ENCODE peak calls at places on chromosome 1, in seven cellular contexts. A is GM12891, B is K562, W is SK-N-SH, O is H1, G is HepG2, Q is GM12878. P is an unnamed sample.

GRCh38 chr1:61078611-61079010 is 3.8 kb upstream of the NFIA start:
- DNase-seq in A (no peak), B (peak), W (no peak), O (no peak), G (no peak), Q (no peak), P (no peak)

GRCh38 chr1:197144570-197145325 is 1.7 kb downstream of the ASPM start:
- DNase-seq in A (no peak), B (peak), W (peak), O (no peak), G (peak), Q (no peak), P (no peak)

GRCh38 chr1:59707216-59707615 is 107.5 kb upstream of the HOOK1 start:
- DNase-seq in A (no peak), B (peak), W (no peak), O (no peak), G (no peak), Q (no peak), P (no peak)

GRCh38 chr1:223834660-223835263 is 11.0 kb downstream of the TP53BP2 start:
- DNase-seq in A (no peak), B (no peak), W (no peak), O (no peak), G (no peak), Q (no peak), P (no peak)

GRCh38 chr1:45608475-45609156 is 15.2 kb downstream of the CCDC17 start:
- DNase-seq in A (no peak), B (no peak), W (no peak), O (no peak), G (no peak), Q (no peak), P (no peak)

GRCh38 chr1:155993595-155993994 is 15.2 kb upstream of the ARHGEF2 start:
- DNase-seq in A (no peak), B (no peak), W (no peak), O (no peak), G (no peak), Q (no peak), P (no peak)

GRCh38 chr1:70043806-70044205 is 161.6 kb downstream of the LRRC40 start:
- DNase-seq in A (no peak), B (peak), W (no peak), O (no peak), G (no peak), Q (no peak), P (no peak)

GRCh38 chr1:63073530-63074306 is 248.6 kb upstream of the FOXD3 start:
- DNase-seq in A (peak), B (no peak), W (peak), O (no peak), G (no peak), Q (no peak), P (no peak)

GRCh38 chr1:22702255-22702654 is 8.4 kb upstream of the EPHB2 start:
- DNase-seq in A (no peak), B (no peak), W (no peak), O (no peak), G (peak), Q (no peak), P (no peak)

GRCh38 chr1:52669696-52670095 is 28.5 kb downstream of the COA7 start:
- DNase-seq in A (no peak), B (no peak), W (no peak), O (no peak), G (no peak), Q (no peak), P (no peak)

GRCh38 chr1:157199421-157199755 is 61.2 kb upstream of the ETV3 start:
- DNase-seq in A (no peak), B (peak), W (no peak), O (no peak), G (no peak), Q (no peak), P (no peak)

DNA sequence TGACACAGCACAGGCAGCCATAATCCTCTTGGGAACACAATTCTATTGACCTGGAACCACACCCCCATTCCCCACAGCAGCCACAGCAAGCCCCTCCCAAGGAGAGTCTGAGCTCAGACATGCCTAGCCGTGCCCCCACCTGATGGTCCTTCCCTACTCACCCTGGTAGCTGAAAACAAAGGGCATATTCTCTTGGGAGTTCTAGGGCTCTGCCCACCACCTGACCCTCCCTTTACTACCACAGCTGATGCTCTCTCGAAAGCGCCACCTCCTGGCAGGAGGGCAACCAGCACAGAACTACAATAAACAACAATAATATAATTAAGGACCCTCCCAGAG is 184.8 kb upstream of the COA6 start:
- DNase-seq in A (no peak), B (peak), W (no peak), O (peak), G (peak), Q (peak), P (no peak)
- TF ChIP-seq TAF1 in A (no peak), B (no peak), W (no peak), O (peak), G (no peak), Q (no peak), P (no peak)

GRCh38 chr1:115225993-115226700 is 111.9 kb downstream of the NGF start:
- DNase-seq in A (no peak), B (no peak), W (no peak), O (no peak), G (no peak), Q (no peak), P (no peak)

GRCh38 chr1:115229016-115229415 is 109.0 kb downstream of the NGF start:
- DNase-seq in A (no peak), B (no peak), W (no peak), O (no peak), G (no peak), Q (no peak), P (no peak)

GRCh38 chr1:115230281-115230680 is 107.8 kb downstream of the NGF start:
- DNase-seq in A (no peak), B (no peak), W (no peak), O (no peak), G (no peak), Q (no peak), P (no peak)

GRCh38 chr1:115228191-115228590 is 109.9 kb downstream of the NGF start:
- DNase-seq in A (no peak), B (no peak), W (no peak), O (no peak), G (no peak), Q (no peak), P (no peak)

GRCh38 chr1:115227683-115228082 is 110.4 kb downstream of the NGF start:
- DNase-seq in A (no peak), B (no peak), W (no peak), O (no peak), G (no peak), Q (no peak), P (no peak)
- TF ChIP-seq TAF1 in A (no peak), B (no peak), W (no peak), O (no peak), G (no peak), Q (no peak), P (no peak)

DNA sequence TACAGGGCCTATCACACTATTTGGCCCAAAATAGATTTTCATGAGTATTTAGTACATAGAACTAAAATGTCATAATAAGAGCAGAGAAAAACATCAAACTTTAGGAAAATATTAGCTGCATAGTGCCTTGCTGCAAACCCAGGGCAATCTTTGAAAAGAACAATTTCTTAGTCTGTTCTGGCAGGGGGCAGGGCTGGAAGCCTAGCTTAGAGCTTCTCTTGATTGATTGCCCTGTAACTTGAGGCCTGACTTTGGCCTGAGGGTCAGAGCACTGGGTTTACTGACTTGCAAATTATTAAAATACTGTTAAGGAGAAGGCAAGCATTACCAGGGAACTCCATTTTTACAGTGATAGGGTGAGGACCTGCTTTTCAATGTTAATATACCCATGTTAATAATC is 115.8 kb upstream of the SPAG17 start:
- DNase-seq in A (no peak), B (peak), W (no peak), O (peak), G (no peak), Q (no peak), P (no peak)
- TF ChIP-seq TAF1 in A (no peak), B (no peak), W (no peak), O (no peak), G (no peak), Q (no peak), P (no peak)

GRCh38 chr1:17725811-17726582 is 29.1 kb upstream of the ACTL8 start:
- DNase-seq in A (no peak), B (no peak), W (no peak), O (no peak), G (no peak), Q (no peak), P (no peak)
- TF ChIP-seq TAF1 in A (no peak), B (no peak), W (no peak), O (no peak), G (no peak), Q (no peak), P (no peak)

DNA sequence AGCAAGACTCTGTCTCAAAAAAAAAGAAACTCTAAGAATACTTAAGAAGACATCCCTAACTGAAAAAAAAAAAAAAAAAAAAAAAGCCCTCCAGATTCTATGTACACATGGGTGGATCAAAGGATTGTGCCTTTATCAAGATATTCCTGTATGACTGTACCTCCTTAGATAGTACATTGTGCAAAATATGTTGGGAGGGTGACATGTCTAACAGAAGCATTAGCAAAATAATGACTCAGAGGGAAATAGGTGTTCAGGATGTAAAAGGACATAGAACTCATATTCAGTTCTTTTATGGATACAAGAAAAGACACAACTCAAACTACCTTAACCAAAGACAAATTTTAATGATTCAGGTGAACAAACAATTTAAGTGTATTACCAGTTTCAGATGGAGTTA is 269.8 kb upstream of the KAZN start:
- DNase-seq in A (no peak), B (no peak), W (no peak), O (no peak), G (no peak), Q (no peak), P (no peak)
- TF ChIP-seq TAF1 in A (no peak), B (no peak), W (no peak), O (no peak), G (no peak), Q (no peak), P (no peak)

DNA sequence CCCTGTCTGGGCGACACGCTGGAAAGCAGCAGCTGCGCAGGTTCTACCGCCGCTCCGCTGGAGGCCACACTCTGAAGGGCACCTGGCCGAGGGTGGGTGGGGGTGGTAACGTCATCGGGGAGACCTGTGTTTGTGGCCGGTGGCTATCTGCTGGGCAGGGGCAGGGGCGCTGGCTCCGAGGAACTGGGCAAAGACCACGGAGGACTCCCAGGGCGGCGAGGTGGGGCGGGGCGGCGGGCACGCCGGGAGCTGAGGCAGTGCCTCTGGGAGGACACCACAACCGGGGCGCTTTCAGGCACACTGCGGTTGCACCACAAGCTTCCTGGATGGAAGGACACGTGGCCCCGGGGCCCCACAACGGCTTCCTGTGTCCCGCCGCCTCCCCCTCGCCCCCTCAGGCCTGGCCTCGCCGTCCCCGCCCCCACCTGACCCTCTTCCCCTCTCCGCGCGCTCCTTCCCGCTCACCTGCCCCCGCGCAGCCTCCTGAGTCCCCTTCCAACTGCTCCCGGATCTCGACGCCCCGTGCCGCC is 3.3 kb upstream of the DENND2D start:
- DNase-seq in A (peak), B (no peak), W (peak), O (no peak), G (no peak), Q (peak), P (peak)
- TF ChIP-seq TAF1 in A (peak), B (no peak), W (no peak), O (no peak), G (no peak), Q (peak), P (peak)

DNA sequence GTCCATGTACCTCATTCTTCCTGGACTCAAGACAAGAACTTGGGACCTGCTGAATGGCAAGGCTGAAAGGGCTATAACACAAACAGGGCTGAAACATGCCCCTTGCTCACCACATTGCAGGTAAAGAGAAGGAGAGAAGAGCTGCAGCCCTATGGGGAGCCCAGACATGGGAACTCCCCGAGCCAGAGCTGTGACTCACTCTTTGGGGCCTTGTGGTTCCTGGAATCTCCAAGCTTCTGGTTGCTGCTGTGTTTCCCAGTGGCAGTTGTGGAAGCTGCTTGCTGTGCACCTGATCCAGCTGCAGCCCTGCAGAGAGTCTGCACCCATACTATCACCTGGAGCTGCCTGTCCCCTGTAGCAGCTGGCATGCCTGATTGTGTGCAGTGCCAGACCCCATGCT is 82.2 kb downstream of the OLFML3 start:
- DNase-seq in A (no peak), B (no peak), W (no peak), O (no peak), G (no peak), Q (no peak), P (no peak)
- TF ChIP-seq TAF1 in A (no peak), B (no peak), W (no peak), O (no peak), G (no peak), Q (no peak), P (no peak)

DNA sequence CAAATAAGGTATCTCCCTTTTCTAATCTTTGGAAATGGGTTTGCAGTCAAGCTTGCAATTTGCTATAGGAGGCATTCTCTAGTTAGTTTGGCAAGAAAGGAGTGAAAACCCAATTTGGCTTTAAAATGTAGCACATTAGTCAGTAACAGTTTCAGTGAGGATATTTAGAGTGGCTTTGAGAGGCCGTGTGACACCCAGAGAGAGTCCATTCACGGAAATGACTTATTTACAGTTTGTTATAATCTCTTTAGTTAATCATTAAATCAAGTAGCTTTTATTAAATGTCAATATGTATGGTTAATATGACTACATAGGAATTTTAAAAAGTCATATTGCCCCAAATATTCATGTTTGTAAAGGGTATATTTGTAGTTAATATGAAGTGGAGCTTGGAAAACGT is 9.6 kb downstream of the ZBTB18 start:
- DNase-seq in A (no peak), B (no peak), W (no peak), O (no peak), G (no peak), Q (no peak), P (no peak)
- TF ChIP-seq TAF1 in A (no peak), B (no peak), W (no peak), O (no peak), G (no peak), Q (no peak), P (no peak)

GRCh38 chr1:8389962-8390535 is 72.1 kb downstream of the SLC45A1 start:
- DNase-seq in A (no peak), B (no peak), W (no peak), O (no peak), G (no peak), Q (no peak), P (no peak)
- TF ChIP-seq TAF1 in A (no peak), B (no peak), W (no peak), O (no peak), G (no peak), Q (no peak), P (no peak)

DNA sequence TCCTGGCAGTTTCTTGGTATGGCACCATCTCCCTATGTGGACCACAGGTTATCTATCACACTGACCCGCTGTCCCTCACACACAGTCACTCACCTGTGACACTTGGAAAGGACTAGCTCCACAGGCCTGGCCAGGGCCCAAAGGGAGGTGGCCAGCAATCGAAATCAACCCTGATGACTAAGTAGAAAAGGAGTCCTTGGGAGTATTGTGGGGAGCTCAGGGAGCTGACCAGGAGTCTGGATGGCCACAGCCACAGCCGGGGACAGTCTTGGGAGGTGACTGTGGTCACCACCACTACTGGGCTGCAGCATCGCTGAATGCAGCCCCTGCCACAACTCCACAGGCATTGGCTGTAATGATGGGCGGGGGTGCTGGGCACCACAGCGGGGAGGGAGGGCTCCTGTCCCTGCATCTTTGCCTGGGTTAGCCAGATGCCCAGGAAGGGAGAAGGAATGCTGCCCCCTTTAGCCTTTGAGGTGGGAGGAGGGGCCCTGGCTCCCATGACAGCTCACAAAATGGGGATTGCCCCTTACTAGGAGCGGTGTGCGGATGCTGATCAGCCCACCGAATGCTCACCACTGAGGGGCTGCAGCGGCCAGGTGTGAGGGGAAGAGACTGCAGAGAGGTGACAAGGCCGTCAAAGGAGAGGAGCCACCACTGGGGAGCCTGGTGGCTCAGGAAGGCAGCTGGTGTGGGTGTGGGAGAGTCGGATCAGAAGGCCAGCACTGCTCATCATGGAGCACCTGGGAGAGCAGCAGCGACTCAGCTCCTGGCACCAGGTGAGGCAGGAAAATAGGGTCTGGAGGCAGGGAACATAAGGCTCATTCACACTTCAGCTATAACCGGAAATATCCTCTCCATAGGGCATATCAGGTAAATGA is 61.3 kb downstream of the H3-3A start:
- DNase-seq in A (no peak), B (no peak), W (peak), O (no peak), G (no peak), Q (no peak), P (no peak)
- TF ChIP-seq TAF1 in A (no peak), B (no peak), W (no peak), O (no peak), G (no peak), Q (no peak), P (no peak)